ENCODE peak calls at places on chromosomes 3 and 15, in eight cellular contexts. E is NCI-H69; P is C1 segment of cervical spinal cord; T is foreskin fibroblast; U is GDM1; R is ovary; O is stimulated activated naive B cell treated with anti-CD40 and anti-IgM and Interleukin-4, amounts not matched to agents 10 μg/mL and 1 μg/mL and 100 μg/mL, for 72 hours; M is endothelial cell. I is an unnamed sample.

GRCh38 chr15:67341539-67341938 is 87.0 kb downstream of the IQCH start:
- DNase-seq in E (no peak), P (no peak), T (no peak), U (no peak), R (no peak), O (no peak), M (no peak), I (no peak)

GRCh38 chr3:180180795-180181194 is 144.1 kb upstream of the PEX5L start:
- DNase-seq in E (no peak), P (no peak), T (peak; percentile 0), U (no peak), R (no peak), O (no peak), M (no peak), I (no peak)

GRCh38 chr3:110272525-110272924 is 799.1 kb upstream of the NECTIN3 start:
- DNase-seq in E (no peak), P (no peak), T (no peak), U (no peak), R (no peak), O (no peak), M (no peak), I (peak; percentile 30)

GRCh38 chr3:116417151-116417550 is 28.1 kb downstream of the LSAMP start:
- DNase-seq in E (peak; percentile 62), P (no peak), T (no peak), U (no peak), R (no peak), O (no peak), M (no peak), I (no peak)

GRCh38 chr3:52126036-52126435 is 28.2 kb downstream of the POC1A start:
- DNase-seq in E (no peak), P (no peak), T (peak; percentile 58), U (no peak), R (no peak), O (no peak), M (no peak), I (no peak)

GRCh38 chr15:40511472-40512133 is 40.8 kb downstream of the CHST14 start:
- DNase-seq in E (peak; percentile 68), P (no peak), T (peak; percentile 76), U (no peak), R (peak; percentile 92), O (peak; percentile 25), M (peak; percentile 54), I (peak; percentile 82)

GRCh38 chr15:63820210-63820609 is 13.5 kb downstream of the HERC1 start:
- DNase-seq in E (no peak), P (no peak), T (no peak), U (no peak), R (no peak), O (no peak), M (no peak), I (no peak)

GRCh38 chr3:152466784-152467183 is 198.1 kb downstream of the MBNL1 start:
- DNase-seq in E (peak; percentile 6), P (no peak), T (peak; percentile 85), U (no peak), R (no peak), O (no peak), M (no peak), I (peak; percentile 50)

GRCh38 chr15:39581501-39582285 is 814 bp downstream of the THBS1 start:
- DNase-seq in E (peak; percentile 66), P (no peak), T (peak; percentile 79), U (no peak), R (peak; percentile 68), O (no peak), M (peak; percentile 40), I (peak; percentile 86)

GRCh38 chr15:38782156-38782555 is 217.5 kb upstream of the RASGRP1 start:
- DNase-seq in E (no peak), P (no peak), T (no peak), U (no peak), R (no peak), O (no peak), M (no peak), I (no peak)

GRCh38 chr3:186032321-186032720 is 76.6 kb downstream of the ETV5 start:
- DNase-seq in E (peak; percentile 15), P (no peak), T (no peak), U (no peak), R (no peak), O (no peak), M (no peak), I (no peak)

GRCh38 chr15:31270767-31271166 is 55.9 kb upstream of the KLF13 start:
- DNase-seq in E (peak; percentile 32), P (no peak), T (no peak), U (no peak), R (no peak), O (no peak), M (no peak), I (no peak)

GRCh38 chr3:173214576-173214975 is 73.5 kb upstream of the SPATA16 start:
- DNase-seq in E (peak; percentile 93), P (no peak), T (no peak), U (no peak), R (no peak), O (no peak), M (no peak), I (no peak)

GRCh38 chr3:57956119-57956832 is 51.9 kb upstream of the FLNB start:
- DNase-seq in E (no peak), P (no peak), T (peak; percentile 87), U (no peak), R (no peak), O (no peak), M (no peak), I (no peak)

I was measured in DMS53.